ENCODE peak calls at places on chromosomes 2 and 18, in ten cellular contexts. C, V, B, N, D, F, A, R, Y and X are unnamed samples.

GRCh38 chr2:54629914-54630609 is 93.4 kb upstream of the EML6 start:
- DNase-seq in C (no peak), V (no peak), B (no peak), N (no peak), D (no peak), F (no peak), A (no peak), R (no peak), Y (peak; percentile 32), X (no peak)

GRCh38 chr2:203656522-203657287 is 49.7 kb upstream of the CD28 start:
- DNase-seq in C (no peak), V (peak; percentile 77), B (no peak), N (no peak), D (no peak), F (no peak), A (no peak), R (no peak), Y (peak; percentile 27), X (peak; percentile 51)

GRCh38 chr2:231104115-231104713 is 20.6 kb downstream of the HTR2B start:
- DNase-seq in C (peak; percentile 10), V (peak; percentile 75), B (no peak), N (no peak), D (peak; percentile 40), F (peak; percentile 83), A (no peak), R (peak; percentile 53), Y (peak; percentile 76), X (peak; percentile 61)

GRCh38 chr18:27954226-27954625 is 222.7 kb downstream of the CDH2 start:
- DNase-seq in C (no peak), V (no peak), B (no peak), N (no peak), D (no peak), F (no peak), A (no peak), R (no peak), Y (peak; percentile 33), X (peak; percentile 12)

GRCh38 chr2:181992776-181993175 is 7.1 kb downstream of the PPP1R1C start:
- DNase-seq in C (no peak), V (no peak), B (no peak), N (no peak), D (no peak), F (no peak), A (no peak), R (no peak), Y (no peak), X (no peak)

GRCh38 chr2:239246723-239247122 is 154.1 kb downstream of the HDAC4 start:
- DNase-seq in C (no peak), V (peak; percentile 79), B (no peak), N (no peak), D (no peak), F (no peak), A (peak; percentile 25), R (no peak), Y (no peak), X (no peak)

GRCh38 chr2:239551206-239551605 is 150.4 kb upstream of the HDAC4 start:
- DNase-seq in C (no peak), V (peak; percentile 9), B (no peak), N (no peak), D (no peak), F (peak; percentile 13), A (peak; percentile 29), R (no peak), Y (no peak), X (no peak)

GRCh38 chr2:187003038-187003543 is 154.1 kb upstream of the ZSWIM2 start:
- DNase-seq in C (no peak), V (no peak), B (no peak), N (no peak), D (no peak), F (no peak), A (no peak), R (no peak), Y (peak; percentile 43), X (no peak)

GRCh38 chr2:169819106-169819505 is 5.6 kb downstream of the METTL5 start:
- DNase-seq in C (no peak), V (no peak), B (no peak), N (no peak), D (no peak), F (no peak), A (no peak), R (no peak), Y (peak; percentile 44), X (peak; percentile 56)

GRCh38 chr2:238091426-238092060 is 8.6 kb upstream of the ESPNL start:
- DNase-seq in C (no peak), V (no peak), B (no peak), N (no peak), D (no peak), F (no peak), A (no peak), R (no peak), Y (no peak), X (no peak)

GRCh38 chr2:198304859-198305258 is 500.5 kb downstream of the PLCL1 start:
- DNase-seq in C (no peak), V (no peak), B (no peak), N (no peak), D (no peak), F (no peak), A (no peak), R (no peak), Y (no peak), X (no peak)

GRCh38 chr2:238744951-238745350 is 102.9 kb upstream of the TWIST2 start:
- DNase-seq in C (no peak), V (no peak), B (no peak), N (no peak), D (no peak), F (no peak), A (no peak), R (no peak), Y (no peak), X (no peak)

GRCh38 chr2:127957240-127957639 is 70.6 kb downstream of the SAP130 start:
- DNase-seq in C (no peak), V (no peak), B (no peak), N (no peak), D (no peak), F (no peak), A (no peak), R (no peak), Y (peak; percentile 9), X (no peak)

GRCh38 chr2:201167546-201167945 is 15.4 kb upstream of the CASP10 start:
- DNase-seq in C (no peak), V (no peak), B (no peak), N (no peak), D (no peak), F (no peak), A (no peak), R (no peak), Y (no peak), X (no peak)

GRCh38 chr2:230582851-230583283 is 129.8 kb upstream of the CAB39 start:
- DNase-seq in C (no peak), V (no peak), B (no peak), N (no peak), D (no peak), F (no peak), A (no peak), R (no peak), Y (peak; percentile 85), X (no peak)

GRCh38 chr2:159968282-159968900 is 94.0 kb downstream of the PLA2R1 start:
- DNase-seq in C (peak; percentile 1), V (no peak), B (peak; percentile 14), N (peak; percentile 55), D (no peak), F (no peak), A (no peak), R (no peak), Y (peak; percentile 53), X (peak; percentile 42)

GRCh38 chr2:219944861-219945260 is 317.4 kb downstream of the SLC4A3 start:
- DNase-seq in C (no peak), V (no peak), B (no peak), N (no peak), D (no peak), F (no peak), A (no peak), R (no peak), Y (no peak), X (no peak)

GRCh38 chr18:63961430-63961980 is 8.4 kb upstream of the SERPINB8 start:
- DNase-seq in C (no peak), V (no peak), B (no peak), N (no peak), D (no peak), F (no peak), A (no peak), R (no peak), Y (no peak), X (no peak)

GRCh38 chr2:133705287-133705686 is 137.0 kb upstream of the NCKAP5 start:
- DNase-seq in C (no peak), V (no peak), B (no peak), N (no peak), D (no peak), F (no peak), A (no peak), R (no peak), Y (peak; percentile 30), X (no peak)

GRCh38 chr2:26456701-26457224 is 21.2 kb downstream of the OTOF start:
- DNase-seq in C (no peak), V (peak; percentile 41), B (no peak), N (no peak), D (no peak), F (peak; percentile 39), A (peak; percentile 63), R (no peak), Y (no peak), X (no peak)

GRCh38 chr18:11591957-11592356 is 17.4 kb upstream of the SLC35G4 start:
- DNase-seq in C (no peak), V (no peak), B (no peak), N (no peak), D (no peak), F (no peak), A (no peak), R (no peak), Y (no peak), X (no peak)

GRCh38 chr2:105917216-105917615 is 172.5 kb downstream of the NCK2 start:
- DNase-seq in C (no peak), V (no peak), B (no peak), N (no peak), D (no peak), F (no peak), A (no peak), R (no peak), Y (no peak), X (no peak)

GRCh38 chr2:130963849-130964793 is 127.4 kb downstream of the ARHGEF4 start:
- DNase-seq in C (no peak), V (no peak), B (peak; percentile 1), N (no peak), D (no peak), F (no peak), A (no peak), R (no peak), Y (peak; percentile 12), X (no peak)

GRCh38 chr2:8679827-8680731 is 1.8 kb upstream of the ID2 start:
- DNase-seq in C (peak; percentile 47), V (peak; percentile 77), B (peak; percentile 36), N (peak; percentile 56), D (no peak), F (peak; percentile 69), A (no peak), R (no peak), Y (peak; percentile 80), X (no peak)

GRCh38 chr2:160157861-160158813 is 41.9 kb downstream of the ITGB6 start:
- DNase-seq in C (no peak), V (no peak), B (no peak), N (no peak), D (no peak), F (no peak), A (no peak), R (no peak), Y (peak; percentile 77), X (peak; percentile 10)

GRCh38 chr18:44537521-44537920 is 143.2 kb upstream of the SETBP1 start:
- DNase-seq in C (no peak), V (no peak), B (no peak), N (peak; percentile 68), D (no peak), F (no peak), A (no peak), R (no peak), Y (peak; percentile 95), X (peak; percentile 85)

GRCh38 chr2:197279997-197280756 is 30.4 kb downstream of the ANKRD44 start:
- DNase-seq in C (no peak), V (no peak), B (no peak), N (no peak), D (no peak), F (no peak), A (no peak), R (no peak), Y (peak; percentile 49), X (peak; percentile 30)